ENCODE peak calls at places on chromosomes 6 and 20, in nine cellular contexts. O is stimulated activated naive B cell treated with anti-CD40 and anti-IgM and Interleukin-4, amounts not matched to agents 10 μg/mL and 1 μg/mL and 100 μg/mL, for 72 hours; Q is activated CD8-positive, alpha-beta memory T cell treated with anti-CD3 and anti-CD28 coated beads for 48 hours; P is glutamatergic neuron; H is NCI-H2171 treated with DMSO at 0.1 percent for 48 hours; J is LNCaP clone FGC; Y is activated naive CD8-positive, alpha-beta T cell treated with anti-CD3 and anti-CD28 coated beads for 36 hours; G is fibroblast of the conjunctiva; X is effector memory CD4-positive, alpha-beta T cell. E is an unnamed sample.

GRCh38 chr6:56863366-56863765 is 91.5 kb upstream of the BEND6 start:
- DNase-seq in J (no peak), O (no peak), Y (no peak), Q (no peak), X (no peak), P (no peak), G (peak), H (no peak), E (no peak)

GRCh38 chr6:136528477-136528876 is 21.7 kb downstream of the MAP7 start:
- DNase-seq in P (no peak), H (no peak), G (no peak), X (no peak), Y (no peak), J (no peak), Q (no peak), O (no peak), E (no peak)

GRCh38 chr6:69386431-69386830 is 410.4 kb downstream of the LMBRD1 start:
- DNase-seq in Q (no peak), H (no peak), X (no peak), J (no peak), G (no peak), O (no peak), P (no peak), Y (no peak), E (no peak)

GRCh38 chr20:17140894-17141293 is 85.9 kb upstream of the PCSK2 start:
- DNase-seq in G (no peak), O (no peak), Y (no peak), X (no peak), J (no peak), Q (no peak), H (no peak), P (no peak), E (no peak)

GRCh38 chr6:39339557-39340555 is 17.4 kb upstream of the KCNK16 start:
- DNase-seq in H (peak), P (peak), Y (no peak), J (no peak), Q (no peak), O (no peak), X (no peak), G (no peak), E (no peak)

GRCh38 chr6:109344226-109344625 is 38.0 kb downstream of the CD164 start:
- DNase-seq in J (no peak), O (no peak), Q (no peak), Y (no peak), X (no peak), H (no peak), G (no peak), P (no peak), E (no peak)

GRCh38 chr6:68282646-68283045 is 352.4 kb upstream of the ADGRB3 start:
- DNase-seq in X (no peak), Y (no peak), O (no peak), G (no peak), J (no peak), Q (no peak), P (no peak), H (no peak), E (no peak)

GRCh38 chr6:13696226-13696625 is 15.4 kb downstream of the RANBP9 start:
- DNase-seq in G (peak), J (no peak), H (no peak), P (no peak), Q (no peak), X (no peak), O (no peak), Y (no peak), E (no peak)

GRCh38 chr6:18990313-18990978 is 603.3 kb downstream of the RNF144B start:
- DNase-seq in Y (peak), H (peak), X (no peak), O (peak), J (peak), G (peak), Q (no peak), P (peak), E (peak)

GRCh38 chr6:136163260-136163659 is 86.9 kb downstream of the MTFR2 start:
- DNase-seq in J (no peak), Y (no peak), G (no peak), X (no peak), Q (no peak), H (no peak), O (no peak), P (no peak), E (no peak)

GRCh38 chr6:155377061-155377460 is 62.8 kb upstream of the TFB1M start:
- DNase-seq in Y (no peak), P (no peak), O (no peak), Q (no peak), H (no peak), G (peak), J (no peak), X (no peak), E (no peak)

GRCh38 chr6:93105017-93105416 is 314.3 kb downstream of the EPHA7 start:
- DNase-seq in Q (no peak), P (no peak), H (no peak), G (peak), J (no peak), Y (no peak), X (no peak), O (no peak), E (no peak)

GRCh38 chr6:137352859-137353258 is 133.7 kb upstream of the IFNGR1 start:
- DNase-seq in Y (no peak), J (no peak), Q (no peak), X (no peak), P (no peak), G (no peak), O (no peak), H (no peak), E (no peak)

GRCh38 chr6:88785478-88785877 is 177.9 kb downstream of the RNGTT start:
- DNase-seq in P (no peak), H (no peak), G (no peak), Y (no peak), X (no peak), J (no peak), O (no peak), Q (no peak), E (no peak)

GRCh38 chr6:45920819-45921511 is 94.7 kb downstream of the CLIC5 start:
- DNase-seq in X (no peak), J (no peak), Y (no peak), G (no peak), Q (no peak), P (no peak), H (no peak), O (peak), E (no peak)

GRCh38 chr6:151422981-151423380 is 28.9 kb downstream of the RMND1 start:
- DNase-seq in Q (no peak), P (no peak), X (no peak), Y (no peak), G (no peak), J (no peak), H (no peak), O (no peak), E (no peak)

GRCh38 chr6:163435013-163435412 is 20.5 kb downstream of the QKI start:
- DNase-seq in O (no peak), J (no peak), X (no peak), G (no peak), H (no peak), Y (no peak), P (no peak), Q (no peak), E (no peak)

GRCh38 chr6:137919837-137920304 is 52.8 kb downstream of the TNFAIP3 start:
- DNase-seq in O (no peak), J (no peak), X (no peak), H (no peak), Y (no peak), P (no peak), G (no peak), Q (no peak), E (no peak)

GRCh38 chr20:35992713-35993335 is 24.4 kb downstream of the CNBD2 start:
- DNase-seq in O (peak), Q (no peak), P (peak), J (no peak), H (peak), X (peak), Y (peak), G (peak), E (peak)

GRCh38 chr6:137025786-137026730 is 18.7 kb downstream of the IL20RA start:
- DNase-seq in O (no peak), P (no peak), Q (no peak), J (no peak), X (no peak), Y (no peak), H (no peak), G (no peak), E (no peak)

GRCh38 chr20:21006611-21007010 is 99.5 kb downstream of the LINC00237 start:
- DNase-seq in P (no peak), X (no peak), H (no peak), O (no peak), Y (no peak), Q (no peak), G (no peak), J (no peak), E (no peak)

GRCh38 chr6:26604026-26604425 is 7.3 kb downstream of the ABT1 start:
- DNase-seq in G (no peak), P (no peak), H (no peak), Q (no peak), O (no peak), X (no peak), J (no peak), Y (no peak), E (no peak)

GRCh38 chr6:54775586-54775985 is 71.0 kb upstream of the FAM83B start:
- DNase-seq in J (no peak), O (no peak), P (no peak), Y (no peak), H (no peak), Q (no peak), G (no peak), X (no peak), E (no peak)

GRCh38 chr6:6781172-6781876 is 192.8 kb downstream of the LY86 start:
- DNase-seq in Y (no peak), O (no peak), H (peak), P (no peak), Q (no peak), X (no peak), G (peak), J (no peak), E (no peak)

GRCh38 chr6:135535989-135536414 is 38.5 kb upstream of the AHI1 start:
- DNase-seq in Y (no peak), Q (no peak), O (peak), X (no peak), G (peak), J (no peak), P (no peak), H (peak), E (peak)

GRCh38 chr6:11011787-11012234 is 32.3 kb downstream of the ELOVL2 start:
- DNase-seq in X (no peak), P (no peak), Q (no peak), J (no peak), H (no peak), O (no peak), Y (no peak), G (no peak), E (no peak)

GRCh38 chr6:29806387-29806786 is 21.2 kb upstream of the HLA-G start:
- DNase-seq in G (no peak), Q (no peak), O (no peak), X (no peak), J (no peak), Y (no peak), H (no peak), P (no peak), E (no peak)

GRCh38 chr6:105179244-105180065 is at the start of gene POPDC3:
- DNase-seq in O (no peak), H (peak), G (no peak), P (peak), Q (no peak), J (no peak), X (no peak), Y (peak), E (no peak)

GRCh38 chr6:21808045-21808470 is 214.5 kb downstream of the SOX4 start:
- DNase-seq in J (no peak), Q (no peak), O (no peak), H (no peak), Y (no peak), X (no peak), G (no peak), P (no peak), E (no peak)